ENCODE peak calls at places on chromosomes 1 and 21, in ten cellular contexts. P, W, R, L, A, D, V, S, N and J are unnamed samples.

GRCh38 chr1:15279576-15280230 is 32.7 kb downstream of the FHAD1 start:
- DNase-seq in N (no peak), R (no peak), V (no peak), D (no peak), A (no peak), S (no peak), W (no peak), P (no peak), L (no peak), J (no peak)

GRCh38 chr1:192986110-192986747 is 72.9 kb downstream of the UCHL5 start:
- DNase-seq in D (no peak), P (no peak), W (no peak), A (no peak), S (no peak), V (no peak), R (no peak), L (no peak), N (no peak), J (peak; percentile 56)

GRCh38 chr1:89261926-89262540 is 10.6 kb downstream of the GBP5 start:
- DNase-seq in N (no peak), V (no peak), S (no peak), P (no peak), R (no peak), D (no peak), A (no peak), W (no peak), L (no peak), J (no peak)

GRCh38 chr1:235022341-235023196 is 106.1 kb downstream of the TOMM20 start:
- DNase-seq in A (no peak), S (no peak), D (no peak), V (no peak), N (no peak), P (no peak), L (peak; percentile 57), W (no peak), R (no peak), J (peak; percentile 20)

GRCh38 chr1:197200468-197200899 is 54.0 kb upstream of the ASPM start:
- DNase-seq in A (no peak), L (peak; percentile 67), D (no peak), P (no peak), N (no peak), V (no peak), W (peak; percentile 26), S (no peak), R (no peak), J (peak; percentile 45)

GRCh38 chr1:240092301-240093119 is 827 bp downstream of the FMN2 start:
- DNase-seq in V (no peak), R (no peak), S (no peak), D (no peak), L (peak; percentile 38), A (no peak), W (no peak), N (no peak), P (no peak), J (peak; percentile 82)

GRCh38 chr1:9609998-9610397 is 21.3 kb downstream of the TMEM201 start:
- DNase-seq in W (no peak), S (no peak), V (no peak), R (no peak), D (no peak), P (no peak), N (no peak), A (no peak), L (no peak), J (no peak)

GRCh38 chr1:201023517-201023902 is at the start of gene KIF21B:
- DNase-seq in V (peak; percentile 55), W (peak; percentile 90), P (peak; percentile 92), S (peak; percentile 94), D (peak; percentile 91), L (peak; percentile 75), R (peak; percentile 53), N (peak; percentile 94), A (peak; percentile 82), J (peak; percentile 46)

GRCh38 chr1:173482683-173483082 is 5.5 kb downstream of the PRDX6 start:
- DNase-seq in S (no peak), D (no peak), R (no peak), P (no peak), N (no peak), V (no peak), A (no peak), W (no peak), L (no peak), J (no peak)

GRCh38 chr1:77605246-77606026 is 77.0 kb downstream of the ZZZ3 start:
- DNase-seq in D (no peak), N (peak; percentile 51), S (no peak), V (peak; percentile 46), P (no peak), A (peak; percentile 7), L (peak; percentile 59), W (no peak), R (no peak), J (peak; percentile 78)

GRCh38 chr1:7752512-7753417 is 18.3 kb upstream of the VAMP3 start:
- DNase-seq in S (peak; percentile 68), P (peak; percentile 37), V (peak; percentile 50), W (peak; percentile 22), A (peak; percentile 55), R (no peak), D (no peak), L (peak; percentile 72), N (peak; percentile 51), J (peak; percentile 68)

GRCh38 chr1:113978863-113979702 is at the start of gene OLFML3:
- DNase-seq in S (peak; percentile 73), N (peak; percentile 70), L (peak; percentile 86), P (peak; percentile 24), V (peak; percentile 88), D (no peak), R (peak; percentile 43), W (peak; percentile 24), A (peak; percentile 81), J (peak; percentile 94)

GRCh38 chr1:194069168-194069830 is 882.9 kb upstream of the B3GALT2 start:
- DNase-seq in A (no peak), W (no peak), V (no peak), D (no peak), N (no peak), S (no peak), R (no peak), P (no peak), L (no peak), J (no peak)

GRCh38 chr1:164858233-164858632 is 299.2 kb downstream of the PBX1 start:
- DNase-seq in A (no peak), V (no peak), D (no peak), P (no peak), S (no peak), W (no peak), N (no peak), R (no peak), L (no peak), J (no peak)

GRCh38 chr21:38646213-38646837 is 148.0 kb upstream of the ERG start:
- DNase-seq in P (no peak), W (no peak), D (no peak), A (no peak), V (no peak), L (no peak), R (no peak), N (no peak), S (no peak), J (peak; percentile 74)

GRCh38 chr1:228984107-228984506 is 248.8 kb downstream of the RHOU start:
- DNase-seq in V (no peak), N (no peak), R (no peak), W (no peak), A (no peak), S (no peak), L (no peak), D (no peak), P (no peak), J (no peak)

GRCh38 chr1:155196103-155196892 is 11.4 kb downstream of the THBS3 start:
- DNase-seq in L (no peak), W (no peak), V (no peak), R (peak; percentile 50), P (no peak), N (no peak), A (no peak), D (no peak), S (no peak), J (no peak)

GRCh38 chr1:24725209-24725651 is 20.0 kb upstream of the CLIC4 start:
- DNase-seq in A (no peak), N (peak; percentile 13), V (no peak), S (no peak), R (no peak), L (peak; percentile 86), P (no peak), D (no peak), W (no peak), J (peak; percentile 36)

GRCh38 chr1:48627467-48627866 is 149.2 kb downstream of the BEND5 start:
- DNase-seq in L (no peak), R (no peak), D (no peak), V (no peak), P (no peak), N (no peak), A (no peak), S (no peak), W (no peak), J (no peak)

GRCh38 chr1:6785721-6786505 is 659 bp downstream of the CAMTA1 start:
- DNase-seq in S (no peak), D (peak; percentile 32), N (peak; percentile 38), A (peak; percentile 13), L (peak; percentile 33), P (peak; percentile 23), V (no peak), W (peak; percentile 7), R (peak; percentile 17), J (no peak)

GRCh38 chr21:37862536-37862935 is 53.7 kb downstream of the KCNJ6 start:
- DNase-seq in A (no peak), L (peak; percentile 9), D (no peak), S (no peak), N (peak; percentile 6), P (no peak), W (no peak), V (no peak), R (no peak), J (peak; percentile 69)

GRCh38 chr1:59033761-59034160 is 249.9 kb upstream of the JUN start:
- DNase-seq in R (no peak), L (no peak), V (no peak), P (no peak), W (no peak), S (no peak), A (no peak), N (no peak), D (no peak), J (no peak)

GRCh38 chr1:108848802-108849201 is 8.1 kb downstream of the AKNAD1 start:
- DNase-seq in D (no peak), R (no peak), W (no peak), A (no peak), L (no peak), N (no peak), P (no peak), S (no peak), V (no peak), J (no peak)

GRCh38 chr1:5971471-5972197 is 20.6 kb downstream of the NPHP4 start:
- DNase-seq in N (no peak), R (no peak), W (no peak), P (no peak), A (no peak), D (no peak), S (no peak), V (no peak), L (no peak), J (no peak)

GRCh38 chr1:230877139-230877923 is 9.0 kb upstream of the C1orf198 start:
- DNase-seq in A (no peak), P (no peak), V (no peak), L (no peak), S (no peak), W (no peak), N (no peak), D (no peak), R (no peak), J (peak; percentile 50)

GRCh38 chr1:29258189-29258973 is 22.1 kb downstream of the PTPRU start:
- DNase-seq in A (no peak), D (no peak), N (no peak), S (no peak), P (no peak), V (no peak), L (no peak), R (no peak), W (no peak), J (no peak)